ENCODE peak calls at places on chromosome X, in six cellular contexts. One of them, this sample, is unnamed.

GRCh38 chrX:111511477-111511876 is at the start of gene SERTM2:
- DNase-seq in NCI-H748 treated with DMSO at 0.1 percent for 48 hours: no peak
- DNase-seq in fibroblast of the conjunctiva: no peak
- DNase-seq in activated gamma-delta T cell treated with Interleukin-2 at 50 U/mL for 16 hours: no peak
- DNase-seq in left cardiac atrium: no peak
- DNase-seq in stimulated activated CD4-positive, alpha-beta T cell treated with anti-CD3 and anti-CD28 coated beads, Interleukin-1b, Interleukin-23, amount 100 ng/mL, for 24 hours: no peak
- DNase-seq in this sample: no peak

GRCh38 chrX:22192419-22193086 is 80.2 kb upstream of the CBLL2 start:
- DNase-seq in NCI-H748 treated with DMSO at 0.1 percent for 48 hours: peak
- DNase-seq in fibroblast of the conjunctiva: peak
- DNase-seq in activated gamma-delta T cell treated with Interleukin-2 at 50 U/mL for 16 hours: peak
- DNase-seq in left cardiac atrium: peak
- DNase-seq in stimulated activated CD4-positive, alpha-beta T cell treated with anti-CD3 and anti-CD28 coated beads, Interleukin-1b, Interleukin-23, amount 100 ng/mL, for 24 hours: peak
- DNase-seq in this sample: no peak

GRCh38 chrX:39163585-39163984 is 362.3 kb downstream of the MID1IP1 start:
- DNase-seq in NCI-H748 treated with DMSO at 0.1 percent for 48 hours: no peak
- DNase-seq in fibroblast of the conjunctiva: no peak
- DNase-seq in activated gamma-delta T cell treated with Interleukin-2 at 50 U/mL for 16 hours: no peak
- DNase-seq in left cardiac atrium: no peak
- DNase-seq in stimulated activated CD4-positive, alpha-beta T cell treated with anti-CD3 and anti-CD28 coated beads, Interleukin-1b, Interleukin-23, amount 100 ng/mL, for 24 hours: no peak
- DNase-seq in this sample: no peak

GRCh38 chrX:155896512-155896911 is 15.4 kb downstream of the VAMP7 start:
- DNase-seq in NCI-H748 treated with DMSO at 0.1 percent for 48 hours: no peak
- DNase-seq in fibroblast of the conjunctiva: no peak
- DNase-seq in activated gamma-delta T cell treated with Interleukin-2 at 50 U/mL for 16 hours: no peak
- DNase-seq in left cardiac atrium: no peak
- DNase-seq in stimulated activated CD4-positive, alpha-beta T cell treated with anti-CD3 and anti-CD28 coated beads, Interleukin-1b, Interleukin-23, amount 100 ng/mL, for 24 hours: no peak
- DNase-seq in this sample: no peak

GRCh38 chrX:136851526-136851925 is 29.0 kb downstream of the RBMX start:
- DNase-seq in NCI-H748 treated with DMSO at 0.1 percent for 48 hours: no peak
- DNase-seq in fibroblast of the conjunctiva: no peak
- DNase-seq in activated gamma-delta T cell treated with Interleukin-2 at 50 U/mL for 16 hours: no peak
- DNase-seq in left cardiac atrium: no peak
- DNase-seq in stimulated activated CD4-positive, alpha-beta T cell treated with anti-CD3 and anti-CD28 coated beads, Interleukin-1b, Interleukin-23, amount 100 ng/mL, for 24 hours: no peak
- DNase-seq in this sample: no peak

GRCh38 chrX:153396320-153397195 is 4.6 kb downstream of the PNMA6E start:
- DNase-seq in NCI-H748 treated with DMSO at 0.1 percent for 48 hours: no peak
- DNase-seq in fibroblast of the conjunctiva: no peak
- DNase-seq in activated gamma-delta T cell treated with Interleukin-2 at 50 U/mL for 16 hours: no peak
- DNase-seq in left cardiac atrium: no peak
- DNase-seq in stimulated activated CD4-positive, alpha-beta T cell treated with anti-CD3 and anti-CD28 coated beads, Interleukin-1b, Interleukin-23, amount 100 ng/mL, for 24 hours: no peak
- DNase-seq in this sample: no peak

GRCh38 chrX:103879339-103879738 is 47.3 kb upstream of the RAB9B start:
- DNase-seq in NCI-H748 treated with DMSO at 0.1 percent for 48 hours: no peak
- DNase-seq in fibroblast of the conjunctiva: no peak
- DNase-seq in activated gamma-delta T cell treated with Interleukin-2 at 50 U/mL for 16 hours: no peak
- DNase-seq in left cardiac atrium: no peak
- DNase-seq in stimulated activated CD4-positive, alpha-beta T cell treated with anti-CD3 and anti-CD28 coated beads, Interleukin-1b, Interleukin-23, amount 100 ng/mL, for 24 hours: no peak
- DNase-seq in this sample: no peak

GRCh38 chrX:119206203-119206602 is 29.9 kb upstream of the PGRMC1 start:
- DNase-seq in NCI-H748 treated with DMSO at 0.1 percent for 48 hours: no peak
- DNase-seq in fibroblast of the conjunctiva: no peak
- DNase-seq in activated gamma-delta T cell treated with Interleukin-2 at 50 U/mL for 16 hours: no peak
- DNase-seq in left cardiac atrium: no peak
- DNase-seq in stimulated activated CD4-positive, alpha-beta T cell treated with anti-CD3 and anti-CD28 coated beads, Interleukin-1b, Interleukin-23, amount 100 ng/mL, for 24 hours: no peak
- DNase-seq in this sample: no peak

GRCh38 chrX:15600745-15601144 is at the start of gene ACE2:
- DNase-seq in NCI-H748 treated with DMSO at 0.1 percent for 48 hours: no peak
- DNase-seq in fibroblast of the conjunctiva: no peak
- DNase-seq in activated gamma-delta T cell treated with Interleukin-2 at 50 U/mL for 16 hours: no peak
- DNase-seq in left cardiac atrium: no peak
- DNase-seq in stimulated activated CD4-positive, alpha-beta T cell treated with anti-CD3 and anti-CD28 coated beads, Interleukin-1b, Interleukin-23, amount 100 ng/mL, for 24 hours: no peak
- DNase-seq in this sample: no peak

GRCh38 chrX:150868625-150869024 is 29.8 kb downstream of the CD99L2 start:
- DNase-seq in NCI-H748 treated with DMSO at 0.1 percent for 48 hours: no peak
- DNase-seq in fibroblast of the conjunctiva: no peak
- DNase-seq in activated gamma-delta T cell treated with Interleukin-2 at 50 U/mL for 16 hours: no peak
- DNase-seq in left cardiac atrium: no peak
- DNase-seq in stimulated activated CD4-positive, alpha-beta T cell treated with anti-CD3 and anti-CD28 coated beads, Interleukin-1b, Interleukin-23, amount 100 ng/mL, for 24 hours: no peak
- DNase-seq in this sample: no peak

GRCh38 chrX:45850197-45850774 is 649.6 kb upstream of the DIPK2B start:
- DNase-seq in NCI-H748 treated with DMSO at 0.1 percent for 48 hours: no peak
- DNase-seq in fibroblast of the conjunctiva: no peak
- DNase-seq in activated gamma-delta T cell treated with Interleukin-2 at 50 U/mL for 16 hours: peak
- DNase-seq in left cardiac atrium: no peak
- DNase-seq in stimulated activated CD4-positive, alpha-beta T cell treated with anti-CD3 and anti-CD28 coated beads, Interleukin-1b, Interleukin-23, amount 100 ng/mL, for 24 hours: no peak
- DNase-seq in this sample: no peak

GRCh38 chrX:134369576-134369975 is 90.4 kb upstream of the HPRT1 start:
- DNase-seq in NCI-H748 treated with DMSO at 0.1 percent for 48 hours: no peak
- DNase-seq in fibroblast of the conjunctiva: no peak
- DNase-seq in activated gamma-delta T cell treated with Interleukin-2 at 50 U/mL for 16 hours: no peak
- DNase-seq in left cardiac atrium: no peak
- DNase-seq in stimulated activated CD4-positive, alpha-beta T cell treated with anti-CD3 and anti-CD28 coated beads, Interleukin-1b, Interleukin-23, amount 100 ng/mL, for 24 hours: no peak
- DNase-seq in this sample: no peak

GRCh38 chrX:124736553-124737240 is 390.3 kb downstream of the SH2D1A start:
- DNase-seq in NCI-H748 treated with DMSO at 0.1 percent for 48 hours: peak
- DNase-seq in fibroblast of the conjunctiva: no peak
- DNase-seq in activated gamma-delta T cell treated with Interleukin-2 at 50 U/mL for 16 hours: peak
- DNase-seq in left cardiac atrium: no peak
- DNase-seq in stimulated activated CD4-positive, alpha-beta T cell treated with anti-CD3 and anti-CD28 coated beads, Interleukin-1b, Interleukin-23, amount 100 ng/mL, for 24 hours: peak
- DNase-seq in this sample: peak

GRCh38 chrX:39469126-39469525 is 628.6 kb downstream of the BCOR start:
- DNase-seq in NCI-H748 treated with DMSO at 0.1 percent for 48 hours: no peak
- DNase-seq in fibroblast of the conjunctiva: no peak
- DNase-seq in activated gamma-delta T cell treated with Interleukin-2 at 50 U/mL for 16 hours: no peak
- DNase-seq in left cardiac atrium: no peak
- DNase-seq in stimulated activated CD4-positive, alpha-beta T cell treated with anti-CD3 and anti-CD28 coated beads, Interleukin-1b, Interleukin-23, amount 100 ng/mL, for 24 hours: no peak
- DNase-seq in this sample: no peak

GRCh38 chrX:122046226-122046625 is 998.8 kb downstream of the GLUD2 start:
- DNase-seq in NCI-H748 treated with DMSO at 0.1 percent for 48 hours: no peak
- DNase-seq in fibroblast of the conjunctiva: no peak
- DNase-seq in activated gamma-delta T cell treated with Interleukin-2 at 50 U/mL for 16 hours: no peak
- DNase-seq in left cardiac atrium: no peak
- DNase-seq in stimulated activated CD4-positive, alpha-beta T cell treated with anti-CD3 and anti-CD28 coated beads, Interleukin-1b, Interleukin-23, amount 100 ng/mL, for 24 hours: no peak
- DNase-seq in this sample: no peak

GRCh38 chrX:130974323-130974722 is 71.3 kb upstream of the ENOX2 start:
- DNase-seq in NCI-H748 treated with DMSO at 0.1 percent for 48 hours: no peak
- DNase-seq in fibroblast of the conjunctiva: no peak
- DNase-seq in activated gamma-delta T cell treated with Interleukin-2 at 50 U/mL for 16 hours: no peak
- DNase-seq in left cardiac atrium: no peak
- DNase-seq in stimulated activated CD4-positive, alpha-beta T cell treated with anti-CD3 and anti-CD28 coated beads, Interleukin-1b, Interleukin-23, amount 100 ng/mL, for 24 hours: no peak
- DNase-seq in this sample: no peak

GRCh38 chrX:138754861-138755260 is 43.3 kb upstream of the FGF13 start:
- DNase-seq in NCI-H748 treated with DMSO at 0.1 percent for 48 hours: no peak
- DNase-seq in fibroblast of the conjunctiva: no peak
- DNase-seq in activated gamma-delta T cell treated with Interleukin-2 at 50 U/mL for 16 hours: no peak
- DNase-seq in left cardiac atrium: no peak
- DNase-seq in stimulated activated CD4-positive, alpha-beta T cell treated with anti-CD3 and anti-CD28 coated beads, Interleukin-1b, Interleukin-23, amount 100 ng/mL, for 24 hours: no peak
- DNase-seq in this sample: no peak

GRCh38 chrX:145751943-145752342 is 65.7 kb upstream of the SLITRK2 start:
- DNase-seq in NCI-H748 treated with DMSO at 0.1 percent for 48 hours: no peak
- DNase-seq in fibroblast of the conjunctiva: no peak
- DNase-seq in activated gamma-delta T cell treated with Interleukin-2 at 50 U/mL for 16 hours: no peak
- DNase-seq in left cardiac atrium: no peak
- DNase-seq in stimulated activated CD4-positive, alpha-beta T cell treated with anti-CD3 and anti-CD28 coated beads, Interleukin-1b, Interleukin-23, amount 100 ng/mL, for 24 hours: no peak
- DNase-seq in this sample: no peak

GRCh38 chrX:38987135-38987780 is 186.0 kb downstream of the MID1IP1 start:
- DNase-seq in NCI-H748 treated with DMSO at 0.1 percent for 48 hours: no peak
- DNase-seq in fibroblast of the conjunctiva: no peak
- DNase-seq in activated gamma-delta T cell treated with Interleukin-2 at 50 U/mL for 16 hours: no peak
- DNase-seq in left cardiac atrium: no peak
- DNase-seq in stimulated activated CD4-positive, alpha-beta T cell treated with anti-CD3 and anti-CD28 coated beads, Interleukin-1b, Interleukin-23, amount 100 ng/mL, for 24 hours: no peak
- DNase-seq in this sample: no peak

GRCh38 chrX:21985332-21985777 is 44.8 kb downstream of the SMS start:
- DNase-seq in NCI-H748 treated with DMSO at 0.1 percent for 48 hours: peak
- DNase-seq in fibroblast of the conjunctiva: peak
- DNase-seq in activated gamma-delta T cell treated with Interleukin-2 at 50 U/mL for 16 hours: peak
- DNase-seq in left cardiac atrium: peak
- DNase-seq in stimulated activated CD4-positive, alpha-beta T cell treated with anti-CD3 and anti-CD28 coated beads, Interleukin-1b, Interleukin-23, amount 100 ng/mL, for 24 hours: peak
- DNase-seq in this sample: peak